ENCODE peak calls at places on chromosomes 7 and 10, in seven cellular contexts. Z, O, P, I, V, L and F are unnamed samples.

GRCh38 chr10:8240861-8241260 is 186.4 kb downstream of the GATA3 start:
- DNase-seq in L (no peak), V (no peak), Z (no peak), I (no peak), O (no peak), P (no peak), F (no peak)

GRCh38 chr10:104232613-104233102 is 494 bp upstream of the CFAP43 start:
- DNase-seq in P (no peak), I (no peak), Z (no peak), L (no peak), V (no peak), O (no peak), F (no peak)

GRCh38 chr10:33085313-33085833 is 127.3 kb upstream of the ITGB1 start:
- DNase-seq in I (no peak), P (no peak), O (no peak), V (no peak), Z (no peak), L (no peak), F (no peak)

GRCh38 chr10:59823751-59824150 is 70.5 kb upstream of the MRLN start:
- DNase-seq in O (no peak), V (no peak), Z (no peak), I (no peak), P (no peak), L (no peak), F (no peak)

GRCh38 chr7:15602236-15602635 is 40.4 kb upstream of the AGMO start:
- DNase-seq in P (peak; percentile 39), L (no peak), Z (peak; percentile 4), V (peak; percentile 48), I (peak; percentile 9), O (no peak), F (no peak)

GRCh38 chr10:44990965-44991364 is 9.8 kb upstream of the ZNF22 start:
- DNase-seq in I (no peak), Z (no peak), V (no peak), O (no peak), P (no peak), L (peak; percentile 14), F (no peak)

GRCh38 chr7:37942934-37943610 is 22.6 kb downstream of the EPDR1 start:
- DNase-seq in L (peak; percentile 77), V (no peak), I (peak; percentile 2), P (no peak), O (no peak), Z (peak; percentile 69), F (peak; percentile 10)

GRCh38 chr7:47402941-47403340 is 179.0 kb downstream of the TNS3 start:
- DNase-seq in L (no peak), O (no peak), I (no peak), P (no peak), Z (no peak), V (no peak), F (no peak)

GRCh38 chr10:22434521-22434920 is 89.2 kb downstream of the SPAG6 start:
- DNase-seq in V (no peak), Z (no peak), O (no peak), I (no peak), L (no peak), P (no peak), F (no peak)

GRCh38 chr7:17299477-17299991 is 1.1 kb downstream of the AHR start:
- DNase-seq in O (no peak), V (peak; percentile 72), L (peak; percentile 31), Z (peak; percentile 30), P (no peak), I (peak; percentile 43), F (no peak)

GRCh38 chr7:90421648-90422047 is 18.4 kb downstream of the CLDN12 start:
- DNase-seq in O (no peak), Z (no peak), V (no peak), L (no peak), I (no peak), P (no peak), F (no peak)

GRCh38 chr7:54563329-54563916 is 21.2 kb downstream of the VSTM2A start:
- DNase-seq in P (no peak), Z (no peak), O (no peak), I (no peak), L (no peak), V (no peak), F (no peak)

GRCh38 chr7:64131696-64132095 is 75.3 kb upstream of the ZNF735 start:
- DNase-seq in P (no peak), I (no peak), O (no peak), V (no peak), Z (no peak), L (no peak), F (no peak)

GRCh38 chr7:106285801-106286492 is 1.2 kb upstream of the NAMPT start:
- DNase-seq in P (no peak), Z (peak; percentile 46), L (no peak), O (no peak), V (peak; percentile 13), I (peak; percentile 64), F (no peak)

GRCh38 chr10:49568235-49568634 is 29.3 kb upstream of the ERCC6 start:
- DNase-seq in Z (peak; percentile 97), V (no peak), O (no peak), L (no peak), I (peak; percentile 52), P (no peak), F (no peak)

GRCh38 chr7:26912933-26913536 is 48.6 kb upstream of the SKAP2 start:
- DNase-seq in L (no peak), I (no peak), P (no peak), V (no peak), Z (no peak), O (no peak), F (no peak)

GRCh38 chr7:6636741-6637543 is at the start of gene ZNF316:
- DNase-seq in L (peak; percentile 59), Z (peak; percentile 42), O (no peak), P (no peak), I (peak; percentile 83), V (peak; percentile 21), F (peak; percentile 34)

GRCh38 chr10:124849111-124849773 is 47.6 kb downstream of the ABRAXAS2 start:
- DNase-seq in Z (no peak), P (no peak), I (no peak), O (no peak), V (no peak), L (no peak), F (no peak)

GRCh38 chr7:55348502-55348901 is 16.6 kb upstream of the LANCL2 start:
- DNase-seq in V (peak; percentile 39), L (no peak), I (peak; percentile 61), Z (peak; percentile 72), P (no peak), O (no peak), F (no peak)

GRCh38 chr10:93150289-93150688 is 76.6 kb downstream of the CYP26A1 start:
- DNase-seq in Z (peak; percentile 72), I (peak; percentile 35), V (no peak), O (no peak), L (no peak), P (no peak), F (no peak)

GRCh38 chr10:122374859-122375721 is 582 bp downstream of the PLEKHA1 start:
- DNase-seq in I (peak; percentile 81), L (peak; percentile 79), O (no peak), Z (peak; percentile 69), V (peak; percentile 68), P (no peak), F (peak; percentile 33)
- TF ChIP-seq CTCF in I (no peak), L (no peak), O (no peak), Z (no peak), V (no peak), P (no peak), F (no peak)

DNA sequence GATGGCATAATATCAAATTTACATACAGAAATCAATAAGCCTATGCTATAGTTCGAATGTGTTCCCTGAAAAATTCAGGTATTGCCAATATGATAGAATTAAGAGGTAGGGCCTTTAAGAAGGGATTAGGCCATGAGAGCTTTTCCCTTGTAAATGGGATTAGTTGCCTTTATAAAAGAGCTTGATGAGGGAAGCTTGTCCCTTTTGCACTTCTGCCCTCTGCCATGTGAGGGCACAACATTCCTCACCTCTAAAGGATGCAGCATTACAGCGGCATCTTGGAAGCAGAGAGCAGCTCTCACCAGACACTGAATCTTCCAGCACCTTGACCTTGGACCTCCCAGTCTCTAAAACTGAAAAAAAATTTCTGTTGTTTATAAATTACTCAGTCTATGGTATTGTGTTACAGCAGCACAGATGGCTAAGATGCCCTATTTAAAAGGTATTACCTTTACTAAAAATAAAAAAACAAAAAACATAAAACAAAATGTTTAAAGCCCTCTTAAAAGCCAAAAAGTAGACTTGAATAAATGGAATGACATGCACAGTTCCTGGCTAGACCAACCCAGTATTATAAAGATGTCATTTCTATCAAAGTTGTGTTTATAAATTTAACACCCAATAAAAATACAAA is 909.6 kb downstream of the REEP3 start:
- DNase-seq in P (peak; percentile 61), I (no peak), V (peak; percentile 12), L (peak; percentile 22), Z (no peak), O (peak; percentile 54), F (peak; percentile 22)
- TF ChIP-seq CTCF in P (peak; percentile 76), I (no peak), V (peak; percentile 16), L (no peak), Z (peak; percentile 28), O (peak; percentile 58), F (peak; percentile 55)

GRCh38 chr7:50317697-50318640 is 13.5 kb downstream of the IKZF1 start:
- DNase-seq in P (no peak), Z (no peak), V (no peak), L (no peak), O (no peak), I (no peak), F (no peak)

GRCh38 chr7:50317221-50317678 is 12.7 kb downstream of the IKZF1 start:
- DNase-seq in P (no peak), Z (no peak), O (no peak), I (no peak), L (no peak), V (no peak), F (no peak)

GRCh38 chr7:50315739-50316671 is 11.5 kb downstream of the IKZF1 start:
- DNase-seq in P (no peak), O (no peak), I (no peak), V (no peak), Z (no peak), L (no peak), F (no peak)

GRCh38 chr7:50324113-50324512 is 19.6 kb downstream of the IKZF1 start:
- DNase-seq in Z (no peak), O (no peak), I (no peak), L (no peak), V (no peak), P (no peak), F (no peak)

DNA sequence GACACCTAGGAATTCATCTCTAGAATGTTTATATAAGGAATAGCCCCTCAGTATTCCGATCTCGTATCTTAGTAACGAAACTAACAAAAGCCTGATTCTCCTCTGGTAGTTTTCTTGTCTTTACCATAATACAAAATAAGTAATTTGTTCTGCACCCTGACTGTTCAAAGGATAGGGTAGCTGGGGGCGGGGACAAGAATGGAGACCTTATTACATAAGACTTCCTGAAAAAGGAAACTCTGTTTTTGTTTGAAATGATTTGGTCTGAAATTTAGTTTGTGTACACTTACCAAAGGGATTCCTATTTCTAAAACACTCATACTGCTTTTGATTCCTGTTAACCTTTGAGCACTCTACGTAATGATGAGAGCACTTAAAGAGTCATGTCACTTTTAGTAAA is 17.2 kb downstream of the IKZF1 start:
- DNase-seq in L (no peak), O (no peak), V (no peak), Z (no peak), I (no peak), P (no peak), F (no peak)
- TF ChIP-seq CTCF in L (no peak), O (no peak), V (no peak), Z (no peak), I (no peak), P (no peak), F (no peak)

DNA sequence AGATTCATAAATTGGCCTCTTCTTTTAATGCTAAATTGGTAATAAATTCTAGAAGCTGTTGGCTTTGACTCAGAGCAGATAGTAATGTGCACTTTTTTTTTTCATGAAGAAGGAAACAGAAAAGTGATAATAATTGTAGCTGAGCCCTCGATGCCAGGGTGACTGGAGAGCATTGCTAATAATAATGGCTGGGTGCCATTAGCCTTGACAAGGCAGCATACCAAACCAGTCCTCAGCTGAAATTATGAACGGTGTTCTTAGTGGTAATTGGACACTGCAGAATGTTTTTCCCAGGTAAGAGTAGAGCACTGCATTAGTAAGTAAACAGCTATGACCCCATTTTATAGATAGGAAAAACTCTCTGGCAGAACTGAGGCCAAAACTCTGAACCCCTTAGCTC is 18.9 kb downstream of the PLEKHA8 start:
- DNase-seq in I (no peak), O (no peak), P (no peak), Z (no peak), V (no peak), L (no peak), F (no peak)
- TF ChIP-seq CTCF in I (no peak), O (no peak), P (no peak), Z (no peak), V (no peak), L (no peak), F (no peak)